ENCODE peak calls at places on chromosomes 11 and 22, in six cellular contexts. One of them, this sample, is unnamed.

GRCh38 chr22:26377170-26377825 is 51.8 kb upstream of the ASPHD2 start:
- DNase-seq in neuronal stem cell: no peak
- DNase-seq in H9: peak; percentile 47
- DNase-seq in IMR-90: no peak
- DNase-seq in mesenchymal stem cell: no peak
- DNase-seq in H1: no peak
- DNase-seq in this sample: no peak

GRCh38 chr22:43186272-43187170 is at the start of gene TTLL12:
- DNase-seq in neuronal stem cell: peak; percentile 70
- DNase-seq in H9: peak; percentile 56
- DNase-seq in IMR-90: peak; percentile 21
- DNase-seq in mesenchymal stem cell: peak; percentile 55
- DNase-seq in H1: no peak
- DNase-seq in this sample: peak; percentile 28

GRCh38 chr11:46363455-46363920 is 16.2 kb downstream of the DGKZ start:
- DNase-seq in neuronal stem cell: no peak
- DNase-seq in H9: no peak
- DNase-seq in IMR-90: peak; percentile 33
- DNase-seq in mesenchymal stem cell: peak; percentile 62
- DNase-seq in H1: no peak
- DNase-seq in this sample: no peak

GRCh38 chr22:39593061-39593930 is 22.7 kb downstream of the CACNA1I start:
- DNase-seq in neuronal stem cell: no peak
- DNase-seq in H9: no peak
- DNase-seq in IMR-90: no peak
- DNase-seq in mesenchymal stem cell: peak; percentile 35
- DNase-seq in H1: no peak
- DNase-seq in this sample: no peak

GRCh38 chr11:30346068-30346688 is 23.3 kb downstream of the ARL14EP start:
- DNase-seq in neuronal stem cell: peak; percentile 58
- DNase-seq in H9: no peak
- DNase-seq in IMR-90: peak; percentile 62
- DNase-seq in mesenchymal stem cell: peak; percentile 63
- DNase-seq in H1: no peak
- DNase-seq in this sample: peak; percentile 82

GRCh38 chr22:27473533-27473932 is 328.0 kb downstream of the MN1 start:
- DNase-seq in neuronal stem cell: no peak
- DNase-seq in H9: no peak
- DNase-seq in IMR-90: no peak
- DNase-seq in mesenchymal stem cell: no peak
- DNase-seq in H1: no peak
- DNase-seq in this sample: no peak

GRCh38 chr11:109926941-109927340 is 166.3 kb upstream of the ZC3H12C start:
- DNase-seq in neuronal stem cell: no peak
- DNase-seq in H9: no peak
- DNase-seq in IMR-90: no peak
- DNase-seq in mesenchymal stem cell: no peak
- DNase-seq in H1: no peak
- DNase-seq in this sample: no peak

GRCh38 chr11:107473797-107474196 is 16.2 kb upstream of the CWF19L2 start:
- DNase-seq in neuronal stem cell: no peak
- DNase-seq in H9: no peak
- DNase-seq in IMR-90: peak; percentile 21
- DNase-seq in mesenchymal stem cell: no peak
- DNase-seq in H1: no peak
- DNase-seq in this sample: no peak

GRCh38 chr11:3087821-3088800 is 30.9 kb upstream of the CARS1 start:
- DNase-seq in neuronal stem cell: no peak
- DNase-seq in H9: no peak
- DNase-seq in IMR-90: peak; percentile 10
- DNase-seq in mesenchymal stem cell: peak; percentile 24
- DNase-seq in H1: no peak
- DNase-seq in this sample: no peak

GRCh38 chr22:38706101-38706884 is 549 bp downstream of the GTPBP1 start:
- DNase-seq in neuronal stem cell: no peak
- DNase-seq in H9: no peak
- DNase-seq in IMR-90: peak; percentile 27
- DNase-seq in mesenchymal stem cell: peak; percentile 71
- DNase-seq in H1: no peak
- DNase-seq in this sample: peak; percentile 44

GRCh38 chr22:40453676-40454075 is 83.3 kb downstream of the SGSM3 start:
- DNase-seq in neuronal stem cell: no peak
- DNase-seq in H9: no peak
- DNase-seq in IMR-90: peak; percentile 43
- DNase-seq in mesenchymal stem cell: peak; percentile 48
- DNase-seq in H1: no peak
- DNase-seq in this sample: no peak

GRCh38 chr11:131637469-131638175 is 267.2 kb downstream of the NTM start:
- DNase-seq in neuronal stem cell: no peak
- DNase-seq in H9: no peak
- DNase-seq in IMR-90: no peak
- DNase-seq in mesenchymal stem cell: no peak
- DNase-seq in H1: no peak
- DNase-seq in this sample: peak; percentile 4

GRCh38 chr11:35289821-35290220 is 129.5 kb downstream of the SLC1A2 start:
- DNase-seq in neuronal stem cell: no peak
- DNase-seq in H9: no peak
- DNase-seq in IMR-90: peak; percentile 60
- DNase-seq in mesenchymal stem cell: peak; percentile 50
- DNase-seq in H1: no peak
- DNase-seq in this sample: peak; percentile 20

GRCh38 chr11:33258631-33259184 is 1.5 kb downstream of the HIPK3 start:
- DNase-seq in neuronal stem cell: no peak
- DNase-seq in H9: no peak
- DNase-seq in IMR-90: peak; percentile 56
- DNase-seq in mesenchymal stem cell: no peak
- DNase-seq in H1: no peak
- DNase-seq in this sample: peak; percentile 76

GRCh38 chr11:71241721-71242259 is 10.6 kb downstream of the SHANK2 start:
- DNase-seq in neuronal stem cell: no peak
- DNase-seq in H9: peak; percentile 6
- DNase-seq in IMR-90: no peak
- DNase-seq in mesenchymal stem cell: peak; percentile 76
- DNase-seq in H1: no peak
- DNase-seq in this sample: peak; percentile 70

GRCh38 chr11:116840224-116840745 is 2.9 kb upstream of the APOA1 start:
- DNase-seq in neuronal stem cell: no peak
- DNase-seq in H9: peak; percentile 50
- DNase-seq in IMR-90: peak; percentile 36
- DNase-seq in mesenchymal stem cell: no peak
- DNase-seq in H1: no peak
- DNase-seq in this sample: no peak

GRCh38 chr11:45919276-45919675 is 1.6 kb upstream of the PEX16 start:
- DNase-seq in neuronal stem cell: no peak
- DNase-seq in H9: no peak
- DNase-seq in IMR-90: no peak
- DNase-seq in mesenchymal stem cell: no peak
- DNase-seq in H1: no peak
- DNase-seq in this sample: no peak

GRCh38 chr22:41458161-41458728 is 10.2 kb downstream of the PHF5A start:
- DNase-seq in neuronal stem cell: no peak
- DNase-seq in H9: no peak
- DNase-seq in IMR-90: no peak
- DNase-seq in mesenchymal stem cell: no peak
- DNase-seq in H1: no peak
- DNase-seq in this sample: peak; percentile 74

GRCh38 chr11:90587896-90588295 is 365.0 kb upstream of the CHORDC1 start:
- DNase-seq in neuronal stem cell: no peak
- DNase-seq in H9: no peak
- DNase-seq in IMR-90: no peak
- DNase-seq in mesenchymal stem cell: no peak
- DNase-seq in H1: no peak
- DNase-seq in this sample: no peak
- H2AFZ ChIP-seq in neuronal stem cell: no peak overlapping the region
- H2AFZ ChIP-seq in H9: no peak overlapping the region
- H2AFZ ChIP-seq in IMR-90: no peak overlapping the region
- H2AFZ ChIP-seq in mesenchymal stem cell: no peak overlapping the region
- H2AFZ ChIP-seq in H1: no peak overlapping the region
- H2AFZ ChIP-seq in this sample: no peak overlapping the region

DNA sequence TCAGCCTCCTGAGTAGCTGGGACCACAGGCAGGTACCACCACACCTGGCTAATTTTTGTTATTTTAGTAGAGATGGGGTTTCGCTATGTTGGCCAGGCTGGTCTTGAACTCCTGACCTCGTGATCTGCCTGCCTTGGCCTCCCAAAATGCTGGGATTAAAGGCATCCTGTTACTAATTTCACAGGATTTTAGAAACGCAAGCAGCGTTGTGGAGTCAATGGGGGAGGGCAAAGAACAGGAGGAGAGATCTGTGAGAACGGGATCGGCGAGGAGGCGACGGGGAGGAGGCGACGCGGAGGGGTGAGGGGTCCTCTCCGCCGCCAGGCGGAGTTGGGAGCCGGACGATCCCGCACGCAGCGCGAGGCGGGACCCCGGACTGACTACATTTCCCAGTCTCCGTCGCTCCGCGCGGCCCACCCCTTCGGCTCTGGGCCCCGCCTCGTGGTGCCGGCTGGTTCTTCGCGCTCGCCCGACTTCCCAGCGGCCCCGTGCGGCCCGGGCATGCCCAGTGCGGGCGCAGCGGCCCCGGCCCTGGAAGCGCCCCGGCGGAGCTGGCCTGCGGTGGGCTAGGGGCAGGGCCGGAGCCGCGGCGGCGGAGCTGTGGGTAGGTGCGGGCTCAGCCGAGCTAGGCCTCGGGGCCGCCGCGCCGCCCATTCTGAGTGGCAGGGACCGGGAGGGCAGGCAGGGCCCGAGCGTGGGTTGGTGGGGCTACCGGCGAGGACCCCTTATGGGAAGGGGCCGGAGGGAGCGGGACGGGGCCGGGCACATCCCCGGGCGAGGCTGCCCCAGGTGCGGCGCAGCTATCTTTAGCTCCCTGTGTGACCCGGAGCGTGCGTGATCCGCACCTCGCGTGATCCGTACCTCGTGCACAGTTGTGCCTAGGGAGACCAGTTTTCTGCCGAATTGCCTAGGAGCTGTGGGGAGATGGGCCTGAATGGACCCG is at the start of gene EI24:
- DNase-seq in neuronal stem cell: peak; percentile 91
- DNase-seq in H9: peak; percentile 95
- DNase-seq in IMR-90: peak; percentile 90
- DNase-seq in mesenchymal stem cell: peak; percentile 93
- DNase-seq in H1: peak; percentile 87
- DNase-seq in this sample: peak; percentile 91
- H3K23ac ChIP-seq in neuronal stem cell: peak within 1 kb of the TSS; percentile 34
- H3K23ac ChIP-seq in H9: no peak within 1 kb of the TSS
- H3K23ac ChIP-seq in IMR-90: peak within 1 kb of the TSS; percentile 93
- H3K23ac ChIP-seq in mesenchymal stem cell: peak within 1 kb of the TSS; percentile 79
- H3K23ac ChIP-seq in H1: no peak within 1 kb of the TSS
- H3K23ac ChIP-seq in this sample: no peak within 1 kb of the TSS

GRCh38 chr11:10973416-10973815 is 115.6 kb upstream of the ZBED5 start:
- DNase-seq in neuronal stem cell: peak; percentile 2
- DNase-seq in H9: no peak
- DNase-seq in IMR-90: no peak
- DNase-seq in mesenchymal stem cell: no peak
- DNase-seq in H1: no peak
- DNase-seq in this sample: no peak
- H2AFZ ChIP-seq in neuronal stem cell: no peak overlapping the region
- H2AFZ ChIP-seq in H9: no peak overlapping the region
- H2AFZ ChIP-seq in IMR-90: no peak overlapping the region
- H2AFZ ChIP-seq in mesenchymal stem cell: no peak overlapping the region
- H2AFZ ChIP-seq in H1: no peak overlapping the region
- H2AFZ ChIP-seq in this sample: no peak overlapping the region

DNA sequence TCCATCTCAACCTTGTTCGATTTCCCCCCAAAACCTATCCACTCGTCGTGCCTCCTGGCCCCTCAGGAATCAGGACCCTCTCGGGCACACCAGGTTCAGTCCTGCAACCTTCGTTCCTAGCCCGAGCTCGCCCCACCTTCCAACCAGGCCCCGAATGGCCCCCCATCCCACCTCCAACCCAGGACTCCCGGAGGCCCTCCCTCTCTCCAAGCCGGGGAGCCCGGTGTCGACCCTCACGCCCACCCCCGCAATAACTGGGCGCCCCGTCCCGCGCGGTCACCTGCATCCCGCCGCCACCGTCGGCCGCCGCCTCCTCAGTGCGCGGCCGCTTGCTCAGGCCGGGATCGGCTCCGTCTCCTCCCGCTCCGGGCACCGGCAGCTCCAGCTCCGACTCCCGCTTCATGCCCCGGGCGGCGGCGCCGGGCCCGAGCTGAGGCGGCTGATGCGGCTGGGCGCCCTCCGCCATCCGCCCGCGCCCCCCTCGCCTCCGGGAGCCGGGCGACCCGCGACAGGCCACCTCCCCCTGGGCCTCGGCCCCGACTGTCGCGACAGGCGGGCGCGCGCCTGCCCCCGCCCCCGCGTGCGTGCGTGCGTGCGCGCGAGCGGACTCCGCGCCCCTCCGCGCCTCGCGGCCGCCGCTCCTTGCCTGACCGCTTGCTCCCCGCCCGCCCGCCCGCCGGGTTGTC is 521 bp downstream of the RBFOX2 start:
- DNase-seq in neuronal stem cell: peak; percentile 72
- DNase-seq in H9: no peak
- DNase-seq in IMR-90: no peak
- DNase-seq in mesenchymal stem cell: no peak
- DNase-seq in H1: no peak
- DNase-seq in this sample: peak; percentile 58
- H3K23ac ChIP-seq in neuronal stem cell: peak overlapping the region; percentile 80
- H3K23ac ChIP-seq in H9: no peak overlapping the region
- H3K23ac ChIP-seq in IMR-90: peak overlapping the region; percentile 93
- H3K23ac ChIP-seq in mesenchymal stem cell: peak overlapping the region; percentile 82
- H3K23ac ChIP-seq in H1: no peak overlapping the region
- H3K23ac ChIP-seq in this sample: no peak overlapping the region

GRCh38 chr11:79396674-79397073 is 44.2 kb downstream of the TENM4 start:
- DNase-seq in neuronal stem cell: no peak
- DNase-seq in H9: peak; percentile 2
- DNase-seq in IMR-90: peak; percentile 23
- DNase-seq in mesenchymal stem cell: no peak
- DNase-seq in H1: no peak
- DNase-seq in this sample: no peak
- H2AFZ ChIP-seq in neuronal stem cell: no peak overlapping the region
- H2AFZ ChIP-seq in H9: no peak overlapping the region
- H2AFZ ChIP-seq in IMR-90: peak overlapping the region; percentile 28
- H2AFZ ChIP-seq in mesenchymal stem cell: no peak overlapping the region
- H2AFZ ChIP-seq in H1: no peak overlapping the region
- H2AFZ ChIP-seq in this sample: no peak overlapping the region

GRCh38 chr11:6259638-6260019 is at the start of gene CCKBR:
- DNase-seq in neuronal stem cell: peak; percentile 43
- DNase-seq in H9: peak; percentile 65
- DNase-seq in IMR-90: no peak
- DNase-seq in mesenchymal stem cell: no peak
- DNase-seq in H1: no peak
- DNase-seq in this sample: no peak
- H3K23ac ChIP-seq in neuronal stem cell: peak within 1 kb of the TSS; percentile 75
- H3K23ac ChIP-seq in H9: no peak within 1 kb of the TSS
- H3K23ac ChIP-seq in IMR-90: peak within 1 kb of the TSS; percentile 27
- H3K23ac ChIP-seq in mesenchymal stem cell: no peak within 1 kb of the TSS
- H3K23ac ChIP-seq in H1: no peak within 1 kb of the TSS
- H3K23ac ChIP-seq in this sample: no peak within 1 kb of the TSS

DNA sequence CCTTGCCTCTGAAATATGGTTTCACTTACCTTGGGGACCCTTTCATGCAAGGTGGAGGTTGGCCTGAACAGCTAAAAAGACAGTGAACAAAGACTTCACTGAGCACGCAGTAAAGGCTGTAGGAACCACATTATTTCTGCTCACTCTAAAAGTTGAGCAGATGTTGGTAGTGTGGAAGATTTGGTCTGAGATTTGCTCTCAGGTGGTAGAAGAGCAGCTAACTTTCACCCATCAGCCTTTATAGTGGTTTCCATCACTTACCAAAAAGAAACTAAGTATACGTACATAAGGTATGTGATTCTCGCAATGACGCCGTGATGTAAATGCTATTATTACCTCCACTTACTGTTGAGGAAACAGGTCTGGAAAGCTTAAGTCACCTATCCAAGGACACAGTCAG is 47.3 kb downstream of the PRR5L start:
- DNase-seq in neuronal stem cell: no peak
- DNase-seq in H9: no peak
- DNase-seq in IMR-90: no peak
- DNase-seq in mesenchymal stem cell: no peak
- DNase-seq in H1: no peak
- DNase-seq in this sample: no peak
- H2AFZ ChIP-seq in neuronal stem cell: no peak overlapping the region
- H2AFZ ChIP-seq in H9: no peak overlapping the region
- H2AFZ ChIP-seq in IMR-90: no peak overlapping the region
- H2AFZ ChIP-seq in mesenchymal stem cell: no peak overlapping the region
- H2AFZ ChIP-seq in H1: no peak overlapping the region
- H2AFZ ChIP-seq in this sample: no peak overlapping the region

This sample was measured in trophoblast cell.